ENCODE peak calls at places on chromosomes 7 and 10, in six cellular contexts. O is IMR-90, D is psoas muscle, S is coronary artery, G is suprapubic skin, M is body of pancreas. Q is an unnamed sample.

GRCh38 chr7:99784007-99784406 is at the start of gene CYP3A4:
- DNase-seq in O (no peak), D (no peak), S (no peak), G (no peak), M (no peak), Q (peak; percentile 14)

GRCh38 chr7:118312051-118312450 is 87.5 kb downstream of the ANKRD7 start:
- DNase-seq in O (no peak), D (no peak), S (no peak), G (no peak), M (no peak), Q (no peak)

GRCh38 chr10:124152781-124153600 is 59.6 kb upstream of the CHST15 start:
- DNase-seq in O (peak; percentile 63), D (peak; percentile 67), S (no peak), G (no peak), M (peak; percentile 59), Q (peak; percentile 82)

GRCh38 chr7:54560726-54561125 is 18.6 kb downstream of the VSTM2A start:
- DNase-seq in O (no peak), D (no peak), S (no peak), G (no peak), M (no peak), Q (no peak)

GRCh38 chr10:42885491-42886270 is 103.1 kb downstream of the BMS1 start:
- DNase-seq in O (no peak), D (no peak), S (no peak), G (no peak), M (no peak), Q (no peak)

GRCh38 chr7:103764887-103765286 is 224.6 kb downstream of the RELN start:
- DNase-seq in O (no peak), D (no peak), S (no peak), G (no peak), M (no peak), Q (no peak)

GRCh38 chr10:120634629-120635028 is 177.6 kb downstream of the PLPP4 start:
- DNase-seq in O (no peak), D (no peak), S (no peak), G (no peak), M (no peak), Q (no peak)

GRCh38 chr7:92461027-92462003 is 14.0 kb downstream of the GATAD1 start:
- DNase-seq in O (peak; percentile 38), D (no peak), S (no peak), G (no peak), M (peak; percentile 38), Q (peak; percentile 55)

GRCh38 chr7:16421333-16422099 is at the start of gene CRPPA:
- DNase-seq in O (peak; percentile 21), D (peak; percentile 67), S (no peak), G (no peak), M (peak; percentile 34), Q (peak; percentile 32)

GRCh38 chr10:113454341-113455061 is 98.4 kb upstream of the HABP2 start:
- DNase-seq in O (peak; percentile 12), D (peak; percentile 67), S (no peak), G (no peak), M (peak; percentile 52), Q (peak; percentile 45)

GRCh38 chr7:105122619-105123018 is 108.6 kb downstream of the KMT2E start:
- DNase-seq in O (no peak), D (no peak), S (no peak), G (no peak), M (no peak), Q (no peak)

GRCh38 chr10:124083047-124083739 is 10.2 kb downstream of the CHST15 start:
- DNase-seq in O (no peak), D (no peak), S (no peak), G (no peak), M (no peak), Q (no peak)

GRCh38 chr10:50552771-50553535 is 70.8 kb downstream of the SGMS1 start:
- DNase-seq in O (peak; percentile 36), D (no peak), S (no peak), G (no peak), M (peak; percentile 42), Q (peak; percentile 22)

GRCh38 chr10:132700168-132701098 is 85.5 kb downstream of the NKX6-2 start:
- DNase-seq in O (peak; percentile 58), D (peak; percentile 51), S (peak; percentile 75), G (peak; percentile 60), M (no peak), Q (peak; percentile 49)

GRCh38 chr7:73824986-73825385 is 5.8 kb upstream of the CLDN4 start:
- DNase-seq in O (no peak), D (no peak), S (no peak), G (no peak), M (peak; percentile 62), Q (no peak)

GRCh38 chr7:129990403-129991192 is 37.8 kb upstream of the UBE2H start:
- DNase-seq in O (peak; percentile 25), D (no peak), S (no peak), G (no peak), M (no peak), Q (no peak)

GRCh38 chr10:123390332-123390731 is 236.1 kb downstream of the BUB3 start:
- DNase-seq in O (no peak), D (no peak), S (no peak), G (no peak), M (no peak), Q (no peak)

GRCh38 chr10:128657508-128657907 is 531.3 kb upstream of the MKI67 start:
- DNase-seq in O (no peak), D (no peak), S (no peak), G (no peak), M (no peak), Q (no peak)

GRCh38 chr7:122983261-122983660 is 12.2 kb downstream of the TAS2R16 start:
- DNase-seq in O (no peak), D (no peak), S (no peak), G (no peak), M (no peak), Q (no peak)

GRCh38 chr7:2494191-2495130 is 18.3 kb upstream of the GRIFIN start:
- DNase-seq in O (no peak), D (no peak), S (no peak), G (no peak), M (no peak), Q (no peak)

GRCh38 chr10:43211030-43211429 is 55.8 kb downstream of the RASGEF1A start:
- DNase-seq in O (peak; percentile 15), D (peak; percentile 24), S (no peak), G (no peak), M (no peak), Q (peak; percentile 42)

GRCh38 chr7:55296070-55296469 is 69.1 kb upstream of the LANCL2 start:
- DNase-seq in O (no peak), D (no peak), S (no peak), G (no peak), M (no peak), Q (no peak)

GRCh38 chr7:112708236-112708635 is 82.0 kb downstream of the TMEM168 start:
- DNase-seq in O (no peak), D (no peak), S (no peak), G (no peak), M (no peak), Q (no peak)

GRCh38 chr10:103917326-103918052 is 495 bp downstream of the STN1 start:
- DNase-seq in O (peak; percentile 46), D (no peak), S (no peak), G (peak; percentile 85), M (peak; percentile 67), Q (peak; percentile 62)

GRCh38 chr10:396535-397220 is 261.4 kb downstream of the ZMYND11 start:
- DNase-seq in O (no peak), D (no peak), S (no peak), G (no peak), M (no peak), Q (peak; percentile 8)

GRCh38 chr10:126387041-126387908 is 1.0 kb downstream of the ADAM12 start:
- DNase-seq in O (peak; percentile 72), D (peak; percentile 58), S (no peak), G (no peak), M (peak; percentile 61), Q (peak; percentile 74)

GRCh38 chr10:12154516-12154915 is 25.0 kb downstream of the SEC61A2 start:
- DNase-seq in O (no peak), D (no peak), S (no peak), G (no peak), M (no peak), Q (no peak)

GRCh38 chr10:91296471-91296870 is 76.0 kb downstream of the PCGF5 start:
- DNase-seq in O (no peak), D (no peak), S (no peak), G (no peak), M (no peak), Q (peak; percentile 52)
- TF ChIP-seq CTCF in O (peak; percentile 36), D (no peak), S (no peak), G (no peak), M (no peak), Q (peak; percentile 42)

GRCh38 chr7:107045980-107046379 is 1.5 kb downstream of the PRKAR2B start:
- DNase-seq in O (peak; percentile 61), D (no peak), S (no peak), G (no peak), M (no peak), Q (no peak)
- H3K4me3 ChIP-seq in O (peak overlapping the region; percentile 5), D (peak overlapping the region; percentile 77), S (peak overlapping the region; percentile 79), G (peak overlapping the region; percentile 65), M (no peak overlapping the region), Q (no peak overlapping the region)

GRCh38 chr10:71081229-71081560 is 131.2 kb upstream of the UNC5B start:
- DNase-seq in O (no peak), D (no peak), S (peak; percentile 50), G (peak; percentile 44), M (no peak), Q (no peak)

GRCh38 chr10:71079761-71080380 is 132.5 kb upstream of the UNC5B start:
- DNase-seq in O (no peak), D (no peak), S (peak; percentile 64), G (no peak), M (no peak), Q (no peak)

GRCh38 chr10:71081912-71082311 is 130.5 kb upstream of the UNC5B start:
- DNase-seq in O (no peak), D (no peak), S (peak; percentile 33), G (peak; percentile 38), M (no peak), Q (no peak)

GRCh38 chr10:71078454-71079145 is 133.8 kb upstream of the UNC5B start:
- DNase-seq in O (no peak), D (no peak), S (peak; percentile 56), G (peak; percentile 55), M (no peak), Q (no peak)

GRCh38 chr10:71080381-71081228 is 131.8 kb upstream of the UNC5B start:
- DNase-seq in O (no peak), D (no peak), S (peak; percentile 60), G (peak; percentile 50), M (no peak), Q (no peak)
- TF ChIP-seq CTCF in O (no peak), D (no peak), S (no peak), G (no peak), M (no peak), Q (no peak)

DNA sequence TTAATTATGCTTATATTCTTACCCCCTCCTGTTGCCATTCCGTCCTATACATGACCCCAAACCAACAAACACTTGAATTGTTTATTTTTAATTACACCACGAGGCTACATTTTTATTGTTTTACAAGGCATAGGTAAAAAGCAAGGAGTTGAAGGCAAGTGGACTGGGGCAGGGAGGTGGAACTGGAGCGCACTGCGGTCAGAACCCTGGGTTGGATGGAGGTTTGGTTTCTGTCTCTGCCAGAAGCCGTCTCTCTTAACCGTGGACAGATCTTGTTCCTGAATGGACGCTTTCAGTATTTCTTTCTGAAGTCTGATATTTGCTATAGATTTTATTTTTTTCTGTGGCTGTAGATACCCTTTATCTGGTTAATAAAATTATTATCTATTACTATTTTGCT is 19.9 kb upstream of the IGFBP3 start:
- DNase-seq in O (no peak), D (no peak), S (no peak), G (no peak), M (no peak), Q (no peak)
- H3K4me3 ChIP-seq in O (no peak overlapping the region), D (no peak overlapping the region), S (no peak overlapping the region), G (no peak overlapping the region), M (no peak overlapping the region), Q (no peak overlapping the region)